ENCODE peak calls at places on chromosomes 5 and 9, in seven cellular contexts. G is endothelial cell, A is fibroblast of villous mesenchyme, O is psoas muscle, D is astrocyte, U is right atrium auricular region, K is pancreas. T is an unnamed sample.

GRCh38 chr9:129486496-129487306 is 134.2 kb downstream of the C9orf50 start:
- DNase-seq in K (peak; percentile 59), D (peak; percentile 46), G (no peak), A (peak; percentile 60), U (peak; percentile 94), O (peak; percentile 83), T (peak; percentile 93)

GRCh38 chr9:76610009-76610352 is 151.0 kb downstream of the GCNT1 start:
- DNase-seq in U (peak; percentile 92), G (no peak), D (peak; percentile 40), A (peak; percentile 91), O (peak; percentile 82), K (peak; percentile 25), T (no peak)

GRCh38 chr5:178460598-178461425 is 129.4 kb downstream of the COL23A1 start:
- DNase-seq in O (peak; percentile 73), D (no peak), U (peak; percentile 87), A (peak; percentile 11), G (peak; percentile 91), K (peak; percentile 37), T (peak; percentile 85)

GRCh38 chr9:77846957-77847574 is 184.5 kb downstream of the GNAQ start:
- DNase-seq in O (no peak), G (no peak), A (peak; percentile 44), D (peak; percentile 54), U (no peak), K (no peak), T (no peak)

GRCh38 chr9:82052081-82052480 is 63.5 kb downstream of the SPATA31D1 start:
- DNase-seq in D (no peak), A (no peak), G (no peak), O (no peak), U (no peak), K (no peak), T (no peak)

GRCh38 chr9:73231203-73231602 is 79.5 kb downstream of the ANXA1 start:
- DNase-seq in G (no peak), K (no peak), O (no peak), A (no peak), D (no peak), U (no peak), T (no peak)

GRCh38 chr9:35669331-35670145 is 4.2 kb upstream of the CA9 start:
- DNase-seq in D (peak; percentile 40), O (no peak), U (no peak), K (peak; percentile 79), G (no peak), A (peak; percentile 60), T (no peak)

GRCh38 chr9:61666310-61666709 is 476.5 kb downstream of the SPATA31A7 start:
- DNase-seq in K (no peak), O (no peak), G (no peak), U (no peak), A (no peak), D (no peak), T (peak; percentile 56)

GRCh38 chr5:121628783-121629182 is 222.9 kb upstream of the FTMT start:
- DNase-seq in K (no peak), G (no peak), U (no peak), A (no peak), D (no peak), O (no peak), T (no peak)

GRCh38 chr5:96440185-96440538 is 7.1 kb upstream of the PCSK1 start:
- DNase-seq in K (no peak), D (no peak), G (no peak), U (no peak), O (no peak), A (no peak), T (no peak)

GRCh38 chr5:96434201-96434645 is 1.2 kb upstream of the PCSK1 start:
- DNase-seq in O (peak; percentile 49), G (peak; percentile 82), D (peak; percentile 70), A (peak; percentile 72), U (no peak), K (peak; percentile 39), T (no peak)

GRCh38 chr5:96439477-96440184 is 6.6 kb upstream of the PCSK1 start:
- DNase-seq in A (no peak), D (no peak), G (no peak), U (no peak), K (no peak), O (no peak), T (no peak)
- TF ChIP-seq CTCF in A (peak; percentile 12), D (no peak), G (peak; percentile 37), U (no peak), K (no peak), O (no peak), T (peak; percentile 27)

DNA sequence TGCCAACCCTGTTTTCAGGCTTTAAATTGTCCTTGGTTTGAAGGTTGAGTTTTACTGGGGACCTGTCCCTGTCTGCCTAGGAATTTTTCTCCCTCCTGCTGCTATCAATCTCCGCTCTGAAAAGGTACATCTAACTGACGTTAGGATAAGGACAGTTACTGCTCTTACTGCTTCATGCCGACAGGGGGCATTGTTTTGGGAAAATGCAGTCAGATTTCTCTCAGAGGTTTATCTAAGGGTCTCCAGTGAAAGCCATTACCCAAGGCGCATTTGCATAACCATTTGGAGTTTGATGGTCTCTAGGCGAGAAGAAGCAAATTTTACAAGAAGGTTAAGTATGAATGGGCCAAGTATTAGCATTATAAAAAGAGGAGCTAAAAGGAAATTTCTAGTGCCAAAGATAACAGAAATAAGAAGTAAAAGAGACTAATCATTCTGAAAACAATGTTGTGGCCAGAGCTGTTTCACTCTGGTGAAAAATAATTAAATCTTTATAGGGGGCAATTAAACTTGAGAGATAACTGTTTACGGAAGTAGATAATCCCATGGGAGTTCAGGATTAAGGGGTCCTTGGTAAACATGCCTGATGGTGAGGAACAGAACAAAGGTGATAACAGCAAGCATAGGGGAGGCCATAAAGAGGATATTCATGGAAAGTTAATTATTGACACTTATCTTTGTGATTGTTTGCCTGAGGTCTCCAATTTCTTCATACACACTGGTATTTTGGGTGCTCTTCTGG is 605.0 kb downstream of the MTRR start:
- DNase-seq in A (no peak), G (no peak), D (no peak), U (no peak), O (no peak), K (no peak), T (no peak)
- TF ChIP-seq CTCF in A (peak; percentile 33), G (peak; percentile 18), D (no peak), U (no peak), O (no peak), K (no peak), T (peak; percentile 26)

GRCh38 chr5:74241751-74242140 is 398.8 kb downstream of the ENC1 start:
- DNase-seq in U (no peak), O (no peak), G (no peak), A (peak; percentile 17), K (no peak), D (peak; percentile 48), T (no peak)

GRCh38 chr5:74242516-74242915 is 398.0 kb downstream of the ENC1 start:
- DNase-seq in G (no peak), D (no peak), K (no peak), O (no peak), U (no peak), A (no peak), T (no peak)

GRCh38 chr5:74239268-74239667 is 401.3 kb downstream of the ENC1 start:
- DNase-seq in A (no peak), K (no peak), G (no peak), U (no peak), D (no peak), O (no peak), T (no peak)

GRCh38 chr5:74243634-74244033 is 396.9 kb downstream of the ENC1 start:
- DNase-seq in O (no peak), K (no peak), A (peak; percentile 79), G (no peak), U (no peak), D (no peak), T (no peak)

DNA sequence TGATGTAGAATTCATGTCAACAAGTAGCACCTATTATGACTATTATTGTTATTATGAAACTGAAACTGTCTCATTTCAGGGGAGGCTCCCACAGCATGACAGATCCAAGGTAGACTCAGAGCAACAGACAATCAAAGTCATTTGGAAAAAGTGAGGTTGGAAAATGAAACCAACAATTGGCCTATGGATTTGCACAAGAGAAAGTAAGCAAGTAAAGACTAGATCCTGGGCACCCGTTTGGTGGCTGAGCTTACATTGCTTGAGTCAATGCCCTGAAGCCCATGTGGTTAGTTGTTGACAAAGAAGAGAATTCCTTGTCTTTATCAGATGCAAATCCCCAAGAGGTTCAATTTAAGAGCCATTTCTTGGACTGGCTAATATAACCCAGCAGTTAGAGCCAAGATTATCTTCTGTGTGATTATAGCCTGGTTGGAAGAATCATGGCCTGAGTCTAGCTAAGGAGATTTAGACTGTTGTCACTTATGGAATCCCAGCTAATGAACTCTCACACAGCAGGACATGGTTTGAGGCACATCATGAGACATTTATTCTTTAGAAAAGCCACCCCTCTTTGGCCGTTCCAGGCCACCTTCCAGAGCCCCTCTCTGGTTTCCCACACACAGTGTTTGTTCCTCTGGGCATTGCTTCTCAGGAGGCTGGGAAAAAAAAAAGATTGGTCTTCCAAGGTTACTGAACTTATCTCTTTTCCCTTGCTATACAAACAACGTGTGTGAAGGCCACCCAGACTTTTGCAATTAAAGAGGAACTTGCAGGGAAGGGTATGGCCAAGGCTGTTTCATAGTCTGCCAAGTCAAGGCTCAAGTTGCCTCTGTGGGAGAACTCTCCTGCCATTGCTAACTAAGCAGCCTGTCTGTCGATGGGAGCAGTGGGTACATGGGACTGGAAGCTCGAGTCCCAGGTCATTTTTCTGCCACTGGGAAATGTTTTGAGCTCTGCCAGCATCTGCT is 399.5 kb downstream of the ENC1 start:
- DNase-seq in A (peak; percentile 48), D (no peak), K (peak; percentile 62), O (no peak), G (no peak), U (no peak), T (no peak)
- TF ChIP-seq CTCF in A (no peak), D (no peak), K (no peak), O (no peak), G (no peak), U (no peak), T (no peak)

GRCh38 chr5:124178050-124178449 is 568.4 kb downstream of the ZNF608 start:
- DNase-seq in D (no peak), G (no peak), U (no peak), A (no peak), K (no peak), O (no peak), T (no peak)
- TF ChIP-seq CTCF in D (no peak), G (no peak), U (no peak), A (no peak), K (no peak), O (no peak), T (no peak)

DNA sequence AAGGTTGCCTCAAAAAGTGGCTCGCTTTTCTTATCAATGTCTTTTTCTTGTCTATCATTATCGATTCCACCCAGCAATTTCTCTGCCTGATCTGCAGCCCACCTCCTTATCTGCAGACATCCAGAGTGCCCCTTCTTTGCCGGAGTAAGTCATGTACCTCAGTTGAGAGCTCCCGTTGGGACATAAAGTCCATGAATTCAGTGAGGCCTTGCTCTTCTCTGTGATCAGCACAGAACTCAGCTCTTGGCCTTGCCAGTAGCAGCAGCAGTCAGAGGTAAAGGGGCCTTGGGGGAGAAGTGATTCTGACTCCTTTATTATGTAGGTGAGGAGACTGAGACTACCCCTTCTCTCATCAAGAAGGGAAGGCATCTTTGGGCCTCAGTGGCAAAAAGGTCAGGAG is 24.9 kb upstream of the DCAF12 start:
- DNase-seq in U (no peak), D (no peak), K (no peak), A (no peak), G (no peak), O (no peak), T (no peak)
- TF ChIP-seq CTCF in U (no peak), D (no peak), K (no peak), A (no peak), G (no peak), O (no peak), T (no peak)

DNA sequence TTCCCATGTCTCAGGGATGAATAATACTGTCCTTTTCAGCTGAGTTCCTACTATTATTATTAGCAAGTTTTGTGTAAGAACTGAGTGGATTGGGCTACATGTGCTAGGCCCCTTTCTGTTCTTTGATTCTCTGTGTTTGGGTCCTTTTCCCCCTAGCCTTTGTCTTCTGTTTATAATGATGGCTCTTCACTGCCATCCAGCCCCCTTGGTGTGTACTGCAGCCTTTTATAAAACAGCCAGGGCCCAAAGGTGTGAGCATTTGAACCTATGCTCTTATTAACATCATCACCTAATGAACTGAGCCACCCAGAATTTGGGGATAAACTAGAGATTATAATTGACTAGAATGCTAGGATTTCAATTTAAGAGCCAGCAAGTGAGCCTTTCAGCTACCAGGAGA is 52.6 kb downstream of the PLAC8L1 start:
- DNase-seq in G (no peak), D (no peak), K (no peak), A (no peak), O (no peak), U (peak; percentile 44), T (no peak)
- TF ChIP-seq CTCF in G (no peak), D (peak; percentile 28), K (no peak), A (peak; percentile 29), O (no peak), U (peak; percentile 30), T (peak; percentile 27)